ENCODE peak calls at places on chromosomes 5 and 9, in eight cellular contexts. G is breast epithelium, C is stomach, F is spleen, J is adrenal gland, S is tibial nerve, U is prostate gland, X is A549. N is an unnamed sample.

GRCh38 chr9:123834218-123834906 is 95.6 kb downstream of the DENND1A start:
- DNase-seq in S (no peak), U (no peak), F (no peak), G (no peak), C (no peak), X (no peak), J (no peak), N (no peak)

GRCh38 chr9:136925414-136926153 is 19.0 kb downstream of the FBXW5 start:
- DNase-seq in F (no peak), G (no peak), U (no peak), J (no peak), X (no peak), S (no peak), C (no peak), N (no peak)

GRCh38 chr9:130471411-130472183 is 26.8 kb downstream of the ASS1 start:
- DNase-seq in S (no peak), J (no peak), F (no peak), X (no peak), U (no peak), C (no peak), G (no peak), N (no peak)

GRCh38 chr5:130222638-130223037 is 318.4 kb downstream of the CHSY3 start:
- DNase-seq in X (no peak), F (no peak), S (no peak), U (no peak), G (no peak), J (no peak), C (no peak), N (no peak)

GRCh38 chr5:150034677-150035076 is 34.1 kb downstream of the HMGXB3 start:
- DNase-seq in C (no peak), U (no peak), F (no peak), S (no peak), G (no peak), J (no peak), X (no peak), N (no peak)

GRCh38 chr9:16725066-16725465 is 145.4 kb downstream of the BNC2 start:
- DNase-seq in J (no peak), C (no peak), S (no peak), F (no peak), X (no peak), U (no peak), G (no peak), N (no peak)

GRCh38 chr9:83620841-83621636 is 1.9 kb upstream of the IDNK start:
- DNase-seq in G (no peak), J (peak; percentile 53), C (peak; percentile 53), S (no peak), X (peak; percentile 63), F (no peak), U (no peak), N (peak; percentile 52)

GRCh38 chr5:137072376-137073174 is 426.6 kb downstream of the SPOCK1 start:
- DNase-seq in F (no peak), U (no peak), C (no peak), S (no peak), X (no peak), J (no peak), G (no peak), N (no peak)

GRCh38 chr9:78298046-78298511 is 1.2 kb downstream of the PSAT1 start:
- DNase-seq in J (peak; percentile 29), C (no peak), X (peak; percentile 38), F (no peak), G (no peak), S (no peak), U (no peak), N (no peak)

GRCh38 chr5:150497274-150497988 is 10.5 kb upstream of the NDST1 start:
- DNase-seq in F (no peak), J (peak; percentile 96), X (peak; percentile 99), C (peak; percentile 68), G (peak; percentile 77), S (peak; percentile 67), U (peak; percentile 21), N (peak; percentile 95)

GRCh38 chr9:105293408-105293807 is 49.0 kb downstream of the SLC44A1 start:
- DNase-seq in C (no peak), G (no peak), J (no peak), X (no peak), U (no peak), S (no peak), F (no peak), N (no peak)

GRCh38 chr5:81067406-81067805 is 107.2 kb downstream of the RASGRF2 start:
- DNase-seq in C (no peak), G (no peak), S (no peak), U (no peak), F (no peak), X (no peak), J (no peak), N (no peak)

GRCh38 chr9:102253099-102253498 is 514.7 kb upstream of the GRIN3A start:
- DNase-seq in X (no peak), C (no peak), S (no peak), F (no peak), G (no peak), U (no peak), J (no peak), N (no peak)

GRCh38 chr5:53381-54174 is 38.4 kb upstream of the PLEKHG4B start:
- DNase-seq in J (peak; percentile 61), C (peak; percentile 73), U (peak; percentile 70), G (no peak), F (no peak), S (no peak), X (peak; percentile 45), N (no peak)

GRCh38 chr5:149011084-149011483 is 51.8 kb downstream of the SH3TC2 start:
- DNase-seq in U (no peak), X (no peak), G (no peak), J (no peak), F (no peak), C (no peak), S (no peak), N (peak; percentile 77)

GRCh38 chr9:127032256-127032655 is 90.2 kb downstream of the ANGPTL2 start:
- DNase-seq in F (no peak), G (no peak), X (no peak), U (no peak), J (no peak), C (no peak), S (no peak), N (no peak)

GRCh38 chr5:4921929-4922328 is 218.2 kb upstream of the ADAMTS16 start:
- DNase-seq in S (no peak), J (no peak), F (no peak), G (no peak), U (no peak), X (no peak), C (no peak), N (no peak)

GRCh38 chr5:106545325-106545724 is 1125.4 kb downstream of the EFNA5 start:
- DNase-seq in F (no peak), J (no peak), G (no peak), C (no peak), U (no peak), S (no peak), X (no peak), N (peak; percentile 13)

GRCh38 chr5:142866563-142867275 is 96.5 kb downstream of the ARHGAP26 start:
- DNase-seq in X (peak; percentile 85), S (no peak), F (no peak), C (peak; percentile 58), G (no peak), U (peak; percentile 72), J (no peak), N (no peak)

GRCh38 chr9:82606761-82607382 is 456.1 kb downstream of the RASEF start:
- DNase-seq in C (peak; percentile 39), G (no peak), J (peak; percentile 16), U (peak; percentile 32), X (peak; percentile 32), F (no peak), S (no peak), N (peak; percentile 22)
- TF ChIP-seq POLR2A in C (no peak), G (no peak), J (no peak), U (no peak), X (no peak), F (no peak), S (no peak), N (no peak)

GRCh38 chr5:154967419-154968024 is 26.6 kb downstream of the MRPL22 start:
- DNase-seq in S (no peak), G (no peak), J (no peak), X (peak; percentile 22), C (no peak), U (no peak), F (no peak), N (no peak)

GRCh38 chr5:154972476-154973080 is 31.7 kb downstream of the MRPL22 start:
- DNase-seq in G (no peak), X (peak; percentile 44), U (no peak), C (no peak), S (no peak), J (peak; percentile 45), F (no peak), N (no peak)

GRCh38 chr5:154968953-154969352 is 28.1 kb downstream of the MRPL22 start:
- DNase-seq in G (no peak), U (no peak), X (no peak), J (no peak), C (no peak), F (no peak), S (no peak), N (no peak)

GRCh38 chr5:154971501-154971900 is 30.6 kb downstream of the MRPL22 start:
- DNase-seq in X (no peak), U (no peak), J (no peak), G (no peak), C (no peak), F (no peak), S (no peak), N (no peak)

DNA sequence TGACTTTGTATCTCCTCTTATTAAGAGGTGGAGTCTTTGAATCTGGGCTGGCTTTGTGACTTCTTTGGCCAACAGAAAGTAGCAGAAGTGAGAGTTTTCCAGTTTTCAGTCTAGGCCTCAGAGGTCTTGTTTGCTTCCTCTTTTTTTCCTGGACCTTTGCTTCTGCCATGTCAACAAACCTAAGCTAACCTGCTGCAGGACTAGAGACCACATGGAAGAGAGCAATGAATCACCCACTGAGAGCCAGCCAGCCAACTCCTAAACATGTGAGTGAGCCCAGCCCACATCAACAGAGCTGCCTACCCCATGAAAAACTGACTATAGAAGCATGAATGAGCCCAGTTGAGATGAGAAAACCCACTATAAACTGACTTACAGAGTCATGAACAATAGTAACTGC is 29.9 kb downstream of the MRPL22 start:
- DNase-seq in S (no peak), J (no peak), F (no peak), X (no peak), G (no peak), U (no peak), C (no peak), N (no peak)
- TF ChIP-seq POLR2A in S (no peak), J (no peak), F (no peak), X (no peak), G (no peak), U (no peak), C (no peak), N (no peak)

GRCh38 chr9:4155224-4156026 is 144.4 kb downstream of the GLIS3 start:
- DNase-seq in J (no peak), G (no peak), F (no peak), U (no peak), S (no peak), C (no peak), X (no peak), N (no peak)
- TF ChIP-seq POLR2A in J (no peak), G (no peak), F (no peak), U (no peak), S (no peak), C (no peak), X (no peak), N (no peak)

DNA sequence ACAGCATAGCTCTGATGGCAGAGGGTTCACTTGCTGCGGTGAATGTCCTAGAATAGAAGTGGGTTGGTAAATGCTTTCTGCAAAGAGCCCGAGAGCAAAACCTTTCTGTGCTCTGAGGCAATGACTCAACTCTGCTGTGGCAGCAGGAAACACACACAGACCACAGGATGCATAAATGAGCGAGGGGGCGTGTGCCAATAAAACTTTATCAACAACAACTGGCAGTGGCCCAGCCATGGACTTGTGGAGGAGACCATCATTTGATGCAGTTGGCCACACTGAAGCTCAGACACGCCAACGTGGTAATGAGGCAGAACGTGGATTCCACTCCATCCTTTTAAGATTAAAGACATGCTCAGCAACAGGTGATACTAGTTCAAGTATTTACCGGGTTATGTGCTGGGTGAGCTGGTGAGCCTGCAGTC is 6.8 kb downstream of the MRPL36 start:
- DNase-seq in S (no peak), C (peak; percentile 38), F (peak; percentile 81), G (peak; percentile 28), X (no peak), U (no peak), J (no peak), N (peak; percentile 80)
- TF ChIP-seq POLR2A in S (no peak), C (no peak), F (no peak), G (no peak), X (no peak), U (no peak), J (no peak), N (no peak)

N was measured in H54.